ENCODE peak calls at places on chromosomes 2 and 18, in ten cellular contexts. D is GM23248, Y is C1 segment of cervical spinal cord, C is frontal cortex, W is HT1080, T is GM10248, Z is right atrium auricular region, J is HEK293T, V is NCI-H2171 treated with DMSO at 0.1 percent for 48 hours, N is sigmoid colon. E is an unnamed sample.

GRCh38 chr18:63302647-63303405 is 16.7 kb downstream of the BCL2 start:
- DNase-seq in D (no peak), Y (no peak), C (no peak), W (no peak), T (no peak), Z (no peak), J (no peak), V (no peak), N (no peak), E (no peak)

GRCh38 chr2:50391553-50391952 is 640.4 kb downstream of the NRXN1 start:
- DNase-seq in D (no peak), Y (no peak), C (no peak), W (no peak), T (no peak), Z (no peak), J (no peak), V (no peak), N (no peak), E (no peak)

GRCh38 chr2:199704358-199705238 is 146.4 kb downstream of the FTCDNL1 start:
- DNase-seq in D (peak; percentile 57), Y (no peak), C (peak; percentile 12), W (peak; percentile 46), T (peak; percentile 25), Z (no peak), J (peak; percentile 68), V (peak; percentile 26), N (no peak), E (no peak)

GRCh38 chr2:2573658-2574293 is 242.7 kb upstream of the MYT1L start:
- DNase-seq in D (peak; percentile 22), Y (no peak), C (no peak), W (peak; percentile 10), T (no peak), Z (peak; percentile 34), J (no peak), V (peak; percentile 35), N (no peak), E (no peak)

GRCh38 chr2:74849228-74849892 is 15.4 kb downstream of the HK2 start:
- DNase-seq in D (peak; percentile 19), Y (peak; percentile 24), C (no peak), W (peak; percentile 40), T (peak; percentile 42), Z (no peak), J (no peak), V (no peak), N (no peak), E (peak; percentile 82)

GRCh38 chr2:238738917-238739316 is 109.0 kb upstream of the TWIST2 start:
- DNase-seq in D (no peak), Y (no peak), C (no peak), W (no peak), T (no peak), Z (no peak), J (no peak), V (no peak), N (no peak), E (no peak)

GRCh38 chr2:209547726-209548125 is 123.9 kb downstream of the MAP2 start:
- DNase-seq in D (peak; percentile 8), Y (no peak), C (no peak), W (no peak), T (no peak), Z (no peak), J (no peak), V (no peak), N (no peak), E (no peak)

GRCh38 chr18:77091366-77091765 is 41.2 kb downstream of the MBP start:
- DNase-seq in D (no peak), Y (no peak), C (no peak), W (no peak), T (no peak), Z (no peak), J (no peak), V (no peak), N (no peak), E (no peak)

GRCh38 chr2:126222316-126222715 is 433.6 kb upstream of the GYPC start:
- DNase-seq in D (no peak), Y (no peak), C (no peak), W (no peak), T (no peak), Z (no peak), J (no peak), V (no peak), N (no peak), E (no peak)

E was measured in cardiac septum.